ENCODE peak calls at places on chromosomes 7 and 10, in seven cellular contexts. B, F, I, Q, C, R and S are unnamed samples.

GRCh38 chr7:5870311-5870710 is 10.3 kb upstream of the OCM start:
- DNase-seq in B (no peak), F (no peak), I (no peak), Q (no peak), C (no peak), R (no peak), S (no peak)

GRCh38 chr7:21084286-21084685 is 297.6 kb upstream of the SP8 start:
- DNase-seq in B (no peak), F (no peak), I (no peak), Q (no peak), C (no peak), R (no peak), S (no peak)

GRCh38 chr7:101134399-101134980 is 7.6 kb downstream of the SERPINE1 start:
- DNase-seq in B (no peak), F (no peak), I (no peak), Q (no peak), C (no peak), R (no peak), S (no peak)

GRCh38 chr10:50497758-50498157 is 126.0 kb downstream of the SGMS1 start:
- DNase-seq in B (no peak), F (no peak), I (peak), Q (peak), C (no peak), R (no peak), S (no peak)

GRCh38 chr10:124353091-124353815 is 65.5 kb downstream of the OAT start:
- DNase-seq in B (no peak), F (no peak), I (no peak), Q (no peak), C (no peak), R (no peak), S (no peak)

GRCh38 chr7:144011458-144012230 is 11.5 kb downstream of the OR6B1 start:
- DNase-seq in B (no peak), F (no peak), I (peak), Q (no peak), C (no peak), R (no peak), S (no peak)

GRCh38 chr7:103593691-103594090 is 147.7 kb upstream of the SLC26A5 start:
- DNase-seq in B (no peak), F (no peak), I (no peak), Q (no peak), C (no peak), R (no peak), S (no peak)

GRCh38 chr7:132066776-132067175 is 509.5 kb downstream of the PLXNA4 start:
- DNase-seq in B (no peak), F (no peak), I (peak), Q (no peak), C (no peak), R (peak), S (no peak)

GRCh38 chr10:95567903-95568630 is 6.9 kb upstream of the SORBS1 start:
- DNase-seq in B (no peak), F (no peak), I (no peak), Q (no peak), C (no peak), R (no peak), S (no peak)

GRCh38 chr10:1638889-1639418 is 98.4 kb downstream of the ADARB2 start:
- DNase-seq in B (no peak), F (no peak), I (no peak), Q (no peak), C (no peak), R (no peak), S (no peak)

GRCh38 chr7:21251166-21251806 is 176.6 kb upstream of the SP4 start:
- DNase-seq in B (no peak), F (no peak), I (no peak), Q (no peak), C (no peak), R (no peak), S (no peak)

GRCh38 chr10:60937784-60938654 is 6.0 kb downstream of the RHOBTB1 start:
- DNase-seq in B (no peak), F (no peak), I (peak), Q (no peak), C (no peak), R (no peak), S (no peak)

GRCh38 chr7:70694909-70695803 is 436.8 kb upstream of the GALNT17 start:
- DNase-seq in B (peak), F (no peak), I (peak), Q (peak), C (peak), R (no peak), S (no peak)

GRCh38 chr7:148962823-148963582 is 65.3 kb downstream of the PDIA4 start:
- DNase-seq in B (peak), F (peak), I (peak), Q (peak), C (peak), R (peak), S (peak)

GRCh38 chr10:44742169-44742732 is 168.9 kb upstream of the TMEM72 start:
- DNase-seq in B (no peak), F (no peak), I (no peak), Q (no peak), C (no peak), R (no peak), S (no peak)

GRCh38 chr7:66344166-66344565 is 139.0 kb downstream of the TPST1 start:
- DNase-seq in B (no peak), F (no peak), I (no peak), Q (no peak), C (no peak), R (no peak), S (no peak)

GRCh38 chr7:22630069-22630468 is 96.9 kb upstream of the IL6 start:
- DNase-seq in B (no peak), F (no peak), I (no peak), Q (no peak), C (no peak), R (no peak), S (no peak)

GRCh38 chr10:78781991-78782390 is 286.8 kb upstream of the ZMIZ1 start:
- DNase-seq in B (no peak), F (no peak), I (no peak), Q (no peak), C (no peak), R (no peak), S (no peak)

GRCh38 chr7:70668606-70669358 is 463.2 kb upstream of the GALNT17 start:
- DNase-seq in B (peak), F (no peak), I (no peak), Q (no peak), C (no peak), R (peak), S (no peak)

GRCh38 chr7:87152897-87153641 is 816 bp downstream of the DMTF1 start:
- DNase-seq in B (peak), F (no peak), I (peak), Q (peak), C (peak), R (peak), S (no peak)

GRCh38 chr7:105849122-105849855 is 27.1 kb downstream of the ATXN7L1 start:
- DNase-seq in B (peak), F (peak), I (no peak), Q (no peak), C (no peak), R (no peak), S (peak)

GRCh38 chr7:36906448-36906847 is 182.2 kb upstream of the AOAH start:
- DNase-seq in B (no peak), F (no peak), I (no peak), Q (no peak), C (no peak), R (no peak), S (no peak)

GRCh38 chr10:25952857-25953256 is 18.8 kb downstream of the MYO3A start:
- DNase-seq in B (no peak), F (no peak), I (no peak), Q (no peak), C (no peak), R (no peak), S (no peak)

GRCh38 chr7:151511946-151512345 is 7.7 kb downstream of the RHEB start:
- DNase-seq in B (no peak), F (no peak), I (no peak), Q (no peak), C (no peak), R (no peak), S (no peak)

GRCh38 chr10:119250641-119251314 is 43.4 kb downstream of the GRK5 start:
- DNase-seq in B (no peak), F (no peak), I (peak), Q (no peak), C (no peak), R (no peak), S (no peak)

GRCh38 chr7:114051871-114052324 is 133.1 kb upstream of the PPP1R3A start:
- DNase-seq in B (no peak), F (no peak), I (no peak), Q (peak), C (no peak), R (no peak), S (no peak)

GRCh38 chr7:33145174-33145573 is 15.8 kb downstream of the BBS9 start:
- DNase-seq in B (no peak), F (no peak), I (no peak), Q (no peak), C (no peak), R (no peak), S (no peak)

GRCh38 chr10:45380903-45381610 is 7.0 kb downstream of the ALOX5 start:
- DNase-seq in B (no peak), F (no peak), I (peak), Q (no peak), C (no peak), R (peak), S (no peak)

GRCh38 chr7:137933270-137934017 is 68.4 kb downstream of the CREB3L2 start:
- DNase-seq in B (no peak), F (no peak), I (peak), Q (no peak), C (no peak), R (peak), S (no peak)

GRCh38 chr7:121279822-121280221 is 49.0 kb upstream of the WNT16 start:
- DNase-seq in B (no peak), F (no peak), I (no peak), Q (no peak), C (no peak), R (no peak), S (no peak)

GRCh38 chr10:31197886-31198285 is 121.1 kb upstream of the ZEB1 start:
- DNase-seq in B (no peak), F (no peak), I (no peak), Q (no peak), C (no peak), R (no peak), S (no peak)

GRCh38 chr10:69359089-69360025 is 57.4 kb downstream of the TACR2 start:
- DNase-seq in B (no peak), F (peak), I (no peak), Q (no peak), C (no peak), R (no peak), S (peak)

GRCh38 chr10:131746241-131746711 is 154.5 kb upstream of the PPP2R2D start:
- DNase-seq in B (no peak), F (no peak), I (no peak), Q (no peak), C (no peak), R (no peak), S (no peak)

GRCh38 chr7:100156331-100157068 is 2.0 kb downstream of the TRAPPC14 start:
- DNase-seq in B (no peak), F (no peak), I (peak), Q (peak), C (no peak), R (no peak), S (no peak)

GRCh38 chr10:129614341-129614740 is 147.3 kb downstream of the MGMT start:
- DNase-seq in B (no peak), F (no peak), I (no peak), Q (no peak), C (no peak), R (no peak), S (no peak)

GRCh38 chr10:17713133-17713532 is 38.9 kb upstream of the TMEM236 start:
- DNase-seq in B (no peak), F (no peak), I (no peak), Q (no peak), C (no peak), R (no peak), S (no peak)

GRCh38 chr10:71084061-71084817 is 128.1 kb upstream of the UNC5B start:
- DNase-seq in B (no peak), F (no peak), I (peak), Q (no peak), C (peak), R (no peak), S (no peak)

GRCh38 chr10:71770255-71770654 is 3.1 kb downstream of the VSIR start:
- DNase-seq in B (no peak), F (no peak), I (no peak), Q (no peak), C (no peak), R (no peak), S (no peak)